ENCODE peak calls at places on chromosome 21, in five cellular contexts. One of them, this sample, is unnamed.

GRCh38 chr21:34279285-34279684 is 84.5 kb upstream of the KCNE2 start:
- DNase-seq in H1: no peak
- DNase-seq in GM12891: no peak
- DNase-seq in GM12878: no peak
- DNase-seq in K562: no peak
- DNase-seq in this sample: no peak

GRCh38 chr21:33022828-33023573 is 2.7 kb upstream of the OLIG2 start:
- DNase-seq in GM12878: no peak
- DNase-seq in H1: peak
- DNase-seq in K562: no peak
- DNase-seq in GM12891: no peak
- DNase-seq in this sample: no peak

GRCh38 chr21:26709090-26709489 is 136.0 kb upstream of the CYYR1 start:
- DNase-seq in K562: no peak
- DNase-seq in H1: no peak
- DNase-seq in GM12878: no peak
- DNase-seq in GM12891: no peak
- DNase-seq in this sample: no peak

GRCh38 chr21:38505654-38506523 is 7.6 kb upstream of the ERG start:
- DNase-seq in K562: peak
- DNase-seq in H1: no peak
- DNase-seq in GM12891: peak
- DNase-seq in GM12878: no peak
- DNase-seq in this sample: no peak

GRCh38 chr21:28181730-28182129 is 810.9 kb downstream of the LTN1 start:
- DNase-seq in K562: no peak
- DNase-seq in GM12878: no peak
- DNase-seq in H1: no peak
- DNase-seq in GM12891: no peak
- DNase-seq in this sample: no peak

GRCh38 chr21:28078126-28078525 is 914.6 kb downstream of the LTN1 start:
- DNase-seq in K562: no peak
- DNase-seq in GM12891: no peak
- DNase-seq in H1: no peak
- DNase-seq in GM12878: no peak
- DNase-seq in this sample: no peak

GRCh38 chr21:35075546-35075945 is 26.4 kb upstream of the RUNX1 start:
- DNase-seq in GM12878: no peak
- DNase-seq in K562: no peak
- DNase-seq in H1: no peak
- DNase-seq in GM12891: no peak
- DNase-seq in this sample: no peak

GRCh38 chr21:27519357-27519756 is 552.5 kb upstream of the ADAMTS5 start:
- DNase-seq in K562: no peak
- DNase-seq in GM12878: no peak
- DNase-seq in H1: no peak
- DNase-seq in GM12891: no peak
- DNase-seq in this sample: no peak

GRCh38 chr21:30329203-30329868 is 8.2 kb downstream of the KRTAP27-1 start:
- DNase-seq in H1: no peak
- DNase-seq in GM12891: no peak
- DNase-seq in K562: no peak
- DNase-seq in GM12878: no peak
- DNase-seq in this sample: no peak

GRCh38 chr21:34186119-34186719 is 112.8 kb downstream of the MRPS6 start:
- DNase-seq in K562: peak
- DNase-seq in GM12878: no peak
- DNase-seq in GM12891: no peak
- DNase-seq in H1: no peak
- DNase-seq in this sample: no peak

GRCh38 chr21:39675595-39675994 is 62.9 kb downstream of the B3GALT5 start:
- DNase-seq in GM12878: no peak
- DNase-seq in K562: no peak
- DNase-seq in H1: no peak
- DNase-seq in GM12891: no peak
- DNase-seq in this sample: no peak

GRCh38 chr21:43983390-43983789 is 28.7 kb upstream of the TRAPPC10 start:
- DNase-seq in GM12891: no peak
- DNase-seq in H1: no peak
- DNase-seq in K562: no peak
- DNase-seq in GM12878: no peak
- DNase-seq in this sample: no peak

GRCh38 chr21:43982489-43983078 is 29.5 kb upstream of the TRAPPC10 start:
- DNase-seq in GM12891: no peak
- DNase-seq in H1: no peak
- DNase-seq in GM12878: no peak
- DNase-seq in K562: no peak
- DNase-seq in this sample: no peak

GRCh38 chr21:43983860-43984420 is 28.2 kb upstream of the TRAPPC10 start:
- DNase-seq in GM12891: no peak
- DNase-seq in GM12878: no peak
- DNase-seq in K562: no peak
- DNase-seq in H1: no peak
- DNase-seq in this sample: no peak

GRCh38 chr21:43981151-43981870 is 30.8 kb upstream of the TRAPPC10 start:
- DNase-seq in H1: no peak
- DNase-seq in GM12878: no peak
- DNase-seq in GM12891: no peak
- DNase-seq in K562: no peak
- DNase-seq in this sample: no peak

GRCh38 chr21:43981871-43982210 is 30.3 kb upstream of the TRAPPC10 start:
- DNase-seq in H1: no peak
- DNase-seq in GM12891: no peak
- DNase-seq in K562: no peak
- DNase-seq in GM12878: no peak
- DNase-seq in this sample: no peak
- TF ChIP-seq TAF1 in H1: no peak
- TF ChIP-seq TAF1 in GM12891: no peak
- TF ChIP-seq TAF1 in K562: no peak
- TF ChIP-seq TAF1 in GM12878: no peak
- TF ChIP-seq TAF1 in this sample: no peak

GRCh38 chr21:45390831-45391742 is 13.9 kb upstream of the COL18A1 start:
- DNase-seq in GM12891: no peak
- DNase-seq in GM12878: no peak
- DNase-seq in K562: no peak
- DNase-seq in H1: no peak
- DNase-seq in this sample: no peak
- TF ChIP-seq TAF1 in GM12891: no peak
- TF ChIP-seq TAF1 in GM12878: no peak
- TF ChIP-seq TAF1 in K562: no peak
- TF ChIP-seq TAF1 in H1: no peak
- TF ChIP-seq TAF1 in this sample: no peak

DNA sequence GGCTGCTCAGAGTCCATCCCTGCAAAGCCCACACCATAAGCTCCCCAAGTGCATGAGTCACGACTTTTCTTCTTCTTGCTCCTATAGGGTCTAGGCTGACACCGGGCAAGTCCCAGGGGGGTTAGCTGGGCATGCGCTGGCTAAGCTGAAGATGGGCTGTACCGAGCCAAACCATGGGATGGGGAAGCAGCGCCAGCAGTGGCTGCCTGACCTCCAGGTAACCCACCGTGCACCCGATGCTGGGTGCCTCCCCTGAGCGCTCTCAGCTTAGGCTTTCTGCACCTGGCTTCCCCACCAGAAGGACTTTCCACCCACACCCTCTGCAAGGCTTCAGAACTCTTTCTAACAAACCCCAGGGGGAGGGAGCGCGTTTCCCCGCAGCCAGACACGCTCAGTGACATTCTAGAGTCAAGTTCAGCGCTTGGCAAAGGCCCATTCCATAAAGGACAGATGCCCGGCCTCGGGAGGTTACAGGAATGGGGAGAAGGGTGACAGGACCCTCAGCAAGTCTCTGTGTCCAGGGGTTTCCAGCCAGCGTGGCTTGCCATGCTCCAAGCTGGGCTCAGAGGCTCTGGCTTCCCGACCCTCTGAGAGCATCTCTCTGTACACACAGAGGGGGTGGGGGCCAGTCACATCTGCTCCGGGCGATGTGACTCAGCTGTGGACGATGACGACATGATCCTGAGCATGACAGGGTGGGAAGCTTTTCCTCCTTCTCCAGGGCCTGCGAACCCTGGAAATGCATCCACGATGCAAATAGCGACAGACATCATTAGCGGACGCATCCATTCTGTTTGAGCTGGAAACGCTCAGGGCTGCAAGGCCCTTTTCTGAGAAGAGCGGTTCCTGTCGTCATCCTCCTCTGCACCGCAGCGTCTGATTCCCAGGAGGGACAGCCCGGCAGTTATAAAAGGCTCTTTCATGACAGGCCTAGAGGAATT is 107.8 kb downstream of the SIK1 start:
- DNase-seq in K562: peak
- DNase-seq in H1: no peak
- DNase-seq in GM12891: no peak
- DNase-seq in GM12878: peak
- DNase-seq in this sample: no peak
- TF ChIP-seq TAF1 in K562: no peak
- TF ChIP-seq TAF1 in H1: no peak
- TF ChIP-seq TAF1 in GM12891: no peak
- TF ChIP-seq TAF1 in GM12878: no peak
- TF ChIP-seq TAF1 in this sample: no peak

GRCh38 chr21:22892757-22893156 is 1894.5 kb downstream of the NCAM2 start:
- DNase-seq in GM12878: no peak
- DNase-seq in H1: no peak
- DNase-seq in K562: no peak
- DNase-seq in GM12891: no peak
- DNase-seq in this sample: no peak
- TF ChIP-seq TAF1 in GM12878: no peak
- TF ChIP-seq TAF1 in H1: no peak
- TF ChIP-seq TAF1 in K562: no peak
- TF ChIP-seq TAF1 in GM12891: no peak
- TF ChIP-seq TAF1 in this sample: no peak

GRCh38 chr21:15326032-15326867 is 261.4 kb upstream of the NRIP1 start:
- DNase-seq in K562: no peak
- DNase-seq in GM12878: no peak
- DNase-seq in GM12891: no peak
- DNase-seq in H1: no peak
- DNase-seq in this sample: no peak

GRCh38 chr21:15332572-15332971 is 267.8 kb upstream of the NRIP1 start:
- DNase-seq in K562: no peak
- DNase-seq in GM12878: no peak
- DNase-seq in GM12891: no peak
- DNase-seq in H1: no peak
- DNase-seq in this sample: no peak

GRCh38 chr21:15333943-15334342 is 269.1 kb upstream of the NRIP1 start:
- DNase-seq in GM12878: no peak
- DNase-seq in K562: no peak
- DNase-seq in GM12891: no peak
- DNase-seq in H1: no peak
- DNase-seq in this sample: no peak

GRCh38 chr21:15327637-15328265 is 263.0 kb upstream of the NRIP1 start:
- DNase-seq in GM12891: no peak
- DNase-seq in GM12878: no peak
- DNase-seq in H1: no peak
- DNase-seq in K562: no peak
- DNase-seq in this sample: no peak

DNA sequence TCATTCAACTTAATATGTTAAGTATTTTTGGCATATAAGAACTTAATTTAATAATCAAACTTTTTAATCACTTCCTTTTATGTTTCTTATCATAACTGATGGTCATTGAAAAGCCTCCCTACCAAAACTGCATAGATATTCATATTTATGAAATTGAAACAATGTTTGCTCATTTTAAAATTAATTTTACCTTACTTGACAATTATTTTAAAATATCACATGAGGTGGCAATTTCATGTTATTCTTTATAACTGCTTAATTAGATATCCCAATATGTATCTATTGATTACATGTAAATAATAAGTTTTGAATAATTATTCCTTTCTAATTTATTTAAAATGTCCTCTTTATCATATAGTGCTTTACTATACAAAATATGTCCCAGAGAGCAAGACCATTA is 266.1 kb upstream of the NRIP1 start:
- DNase-seq in H1: no peak
- DNase-seq in K562: no peak
- DNase-seq in GM12878: no peak
- DNase-seq in GM12891: no peak
- DNase-seq in this sample: no peak
- TF ChIP-seq TAF1 in H1: no peak
- TF ChIP-seq TAF1 in K562: no peak
- TF ChIP-seq TAF1 in GM12878: no peak
- TF ChIP-seq TAF1 in GM12891: no peak
- TF ChIP-seq TAF1 in this sample: no peak

GRCh38 chr21:14922980-14923379 is 141.8 kb downstream of the NRIP1 start:
- DNase-seq in GM12878: no peak
- DNase-seq in K562: no peak
- DNase-seq in H1: no peak
- DNase-seq in GM12891: no peak
- DNase-seq in this sample: no peak

GRCh38 chr21:14916676-14917141 is 148.1 kb downstream of the NRIP1 start:
- DNase-seq in K562: no peak
- DNase-seq in GM12878: no peak
- DNase-seq in H1: no peak
- DNase-seq in GM12891: no peak
- DNase-seq in this sample: no peak

GRCh38 chr21:14913576-14914146 is 151.1 kb downstream of the NRIP1 start:
- DNase-seq in H1: no peak
- DNase-seq in GM12878: no peak
- DNase-seq in K562: no peak
- DNase-seq in GM12891: no peak
- DNase-seq in this sample: no peak

GRCh38 chr21:14917762-14918161 is 147.0 kb downstream of the NRIP1 start:
- DNase-seq in GM12878: no peak
- DNase-seq in H1: no peak
- DNase-seq in K562: no peak
- DNase-seq in GM12891: no peak
- DNase-seq in this sample: no peak

GRCh38 chr21:14918542-14918941 is 146.3 kb downstream of the NRIP1 start:
- DNase-seq in GM12878: no peak
- DNase-seq in GM12891: no peak
- DNase-seq in K562: peak
- DNase-seq in H1: no peak
- DNase-seq in this sample: no peak
- TF ChIP-seq TAF1 in GM12878: no peak
- TF ChIP-seq TAF1 in GM12891: no peak
- TF ChIP-seq TAF1 in K562: no peak
- TF ChIP-seq TAF1 in H1: no peak
- TF ChIP-seq TAF1 in this sample: no peak

GRCh38 chr21:41739936-41740335 is 26.9 kb downstream of the RIPK4 start:
- DNase-seq in H1: no peak
- DNase-seq in GM12891: no peak
- DNase-seq in K562: no peak
- DNase-seq in GM12878: no peak
- DNase-seq in this sample: no peak
- TF ChIP-seq TAF1 in H1: no peak
- TF ChIP-seq TAF1 in GM12891: no peak
- TF ChIP-seq TAF1 in K562: no peak
- TF ChIP-seq TAF1 in GM12878: no peak
- TF ChIP-seq TAF1 in this sample: no peak

This sample was measured in GM12892.